ENCODE peak calls at places on chromosomes 5 and 9, in seven cellular contexts. Z, T, M, P, I, F and R are unnamed samples. For H3K4me1, the result is how much of the 10 kb centered on the place peaks cover.

GRCh38 chr9:114691046-114691955 is 9.3 kb upstream of the TEX48 start:
- DNase-seq in T (no peak), F (no peak), I (no peak), M (no peak), Z (peak), P (no peak), R (peak)

GRCh38 chr5:74316064-74316586 is 324.4 kb downstream of the ENC1 start:
- DNase-seq in Z (peak), M (peak), P (no peak), I (no peak), F (peak), T (peak), R (peak)

GRCh38 chr5:131423056-131423455 is 159.2 kb downstream of the CDC42SE2 start:
- DNase-seq in F (no peak), Z (peak), M (no peak), I (no peak), T (peak), P (no peak), R (peak)

GRCh38 chr9:17978773-17979172 is 399.9 kb downstream of the SH3GL2 start:
- DNase-seq in Z (no peak), F (no peak), T (no peak), I (no peak), M (no peak), P (no peak), R (no peak)

GRCh38 chr9:116405321-116405720 is 251.7 kb downstream of the PAPPA start:
- DNase-seq in I (no peak), T (no peak), M (no peak), F (no peak), Z (no peak), P (no peak), R (no peak)

GRCh38 chr5:88688981-88689661 is 193.9 kb downstream of the MEF2C start:
- DNase-seq in Z (no peak), M (peak), I (no peak), F (no peak), T (no peak), P (peak), R (no peak)

GRCh38 chr5:79935992-79936643 is 54.9 kb downstream of the MTX3 start:
- DNase-seq in M (no peak), P (no peak), I (no peak), T (peak), Z (peak), F (no peak), R (peak)

GRCh38 chr5:8842906-8843590 is 702.8 kb downstream of the SEMA5A start:
- DNase-seq in F (no peak), P (no peak), T (peak), M (no peak), I (no peak), Z (peak), R (peak)

GRCh38 chr5:123965626-123966025 is 453.6 kb downstream of the CSNK1G3 start:
- DNase-seq in F (no peak), M (no peak), Z (no peak), P (no peak), I (no peak), T (no peak), R (no peak)

GRCh38 chr9:84947412-84947972 is 278.0 kb downstream of the NTRK2 start:
- DNase-seq in T (no peak), M (no peak), F (peak), Z (no peak), P (no peak), I (no peak), R (no peak)

GRCh38 chr9:34993502-34994428 is 4.2 kb downstream of the DNAJB5 start:
- DNase-seq in T (peak), Z (peak), M (peak), F (no peak), P (no peak), I (no peak), R (peak)

GRCh38 chr5:139644001-139644456 is 4.1 kb upstream of the CXXC5 start:
- DNase-seq in T (no peak), P (no peak), F (no peak), I (no peak), Z (no peak), M (no peak), R (no peak)

GRCh38 chr5:142420521-142420920 is 95.7 kb upstream of the SPRY4 start:
- DNase-seq in F (no peak), P (no peak), I (no peak), M (no peak), T (no peak), Z (peak), R (no peak)

GRCh38 chr5:76082790-76083554 is at the start of gene SV2C:
- DNase-seq in Z (no peak), I (peak), F (no peak), T (peak), P (peak), M (peak), R (peak)

GRCh38 chr9:103483471-103484096 is 488.5 kb downstream of the CYLC2 start:
- DNase-seq in I (no peak), Z (no peak), P (no peak), F (no peak), T (no peak), M (no peak), R (no peak)

GRCh38 chr9:133598978-133599377 is 10.2 kb downstream of the FAM163B start:
- DNase-seq in M (no peak), I (no peak), P (no peak), Z (no peak), F (no peak), T (no peak), R (no peak)

GRCh38 chr9:21153688-21154608 is 12.3 kb upstream of the IFNW1 start:
- DNase-seq in Z (peak), P (no peak), M (peak), F (no peak), I (peak), T (peak), R (peak)
- H2BK5ac ChIP-seq in Z (no peak), P (no peak), M (no peak), F (no peak), I (no peak), T (no peak), R (no peak)

GRCh38 chr9:136222166-136222895 is 17.4 kb upstream of the LHX3 start:
- DNase-seq in M (no peak), Z (no peak), F (no peak), T (no peak), I (no peak), P (no peak), R (no peak)

GRCh38 chr9:136222896-136223266 is 18.0 kb upstream of the LHX3 start:
- DNase-seq in I (no peak), Z (no peak), M (no peak), T (no peak), P (no peak), F (no peak), R (no peak)

GRCh38 chr9:136225748-136226679 is 19.6 kb downstream of the QSOX2 start:
- DNase-seq in I (peak), M (peak), Z (peak), F (peak), T (peak), P (peak), R (peak)

GRCh38 chr9:136225366-136225747 is 20.3 kb downstream of the QSOX2 start:
- DNase-seq in P (no peak), M (no peak), F (no peak), I (no peak), T (no peak), Z (no peak), R (no peak)

DNA sequence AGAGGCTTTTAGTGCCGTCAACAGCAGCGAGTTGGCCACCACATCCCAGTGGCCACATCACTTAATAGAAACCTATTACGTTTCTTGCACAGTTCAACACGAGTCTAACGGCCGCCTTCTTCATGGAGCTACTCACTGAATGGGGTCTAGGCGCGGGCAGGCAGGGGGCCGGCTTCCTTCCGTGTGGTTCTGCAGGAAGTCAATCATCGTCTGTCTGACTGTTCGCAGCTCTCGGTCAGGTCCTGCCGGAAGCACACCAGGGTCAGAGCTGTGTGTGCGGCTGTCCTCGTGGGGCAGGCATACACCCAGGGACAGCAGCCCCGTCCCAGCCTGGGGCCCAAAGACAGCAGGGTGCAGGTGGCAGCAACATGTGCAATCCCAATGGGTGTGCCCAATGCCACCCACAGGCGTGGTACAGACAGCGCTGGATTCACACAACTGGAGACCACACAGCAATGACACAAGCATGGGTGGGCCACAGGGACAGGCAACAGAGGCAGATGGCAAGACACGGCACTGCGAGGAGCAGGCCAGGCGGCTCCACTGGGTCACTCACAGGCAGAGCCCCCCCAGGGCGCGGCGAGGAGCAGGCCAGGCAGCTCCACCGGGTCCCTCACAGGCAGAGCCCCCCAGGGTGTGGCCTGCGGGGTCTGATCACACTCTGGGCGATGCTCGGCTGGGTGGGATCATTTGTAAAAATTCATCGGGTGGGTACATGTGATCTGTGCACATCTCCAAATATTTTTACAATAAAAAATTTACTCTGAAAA is 19.1 kb upstream of the LHX3 start:
- DNase-seq in T (no peak), M (no peak), F (no peak), I (no peak), Z (no peak), P (no peak), R (no peak)
- H3K4me1 ChIP-seq in T (under half), M (under half), F (under half), I (under half), Z (under half), P (under half), R (under half)

GRCh38 chr9:72884521-72884920 is 68.3 kb downstream of the ALDH1A1 start:
- DNase-seq in I (no peak), Z (no peak), T (no peak), F (no peak), M (no peak), P (no peak), R (no peak)
- H2BK5ac ChIP-seq in I (no peak), Z (no peak), T (no peak), F (no peak), M (no peak), P (no peak), R (no peak)

GRCh38 chr9:136109351-136110081 is 9.2 kb downstream of the TMEM250 start:
- DNase-seq in T (peak), Z (peak), M (peak), I (no peak), F (peak), P (peak), R (peak)
- H3K4me1 ChIP-seq in T (under half), Z (under half), M (under half), I (under half), F (under half), P (under half), R (half or more)

DNA sequence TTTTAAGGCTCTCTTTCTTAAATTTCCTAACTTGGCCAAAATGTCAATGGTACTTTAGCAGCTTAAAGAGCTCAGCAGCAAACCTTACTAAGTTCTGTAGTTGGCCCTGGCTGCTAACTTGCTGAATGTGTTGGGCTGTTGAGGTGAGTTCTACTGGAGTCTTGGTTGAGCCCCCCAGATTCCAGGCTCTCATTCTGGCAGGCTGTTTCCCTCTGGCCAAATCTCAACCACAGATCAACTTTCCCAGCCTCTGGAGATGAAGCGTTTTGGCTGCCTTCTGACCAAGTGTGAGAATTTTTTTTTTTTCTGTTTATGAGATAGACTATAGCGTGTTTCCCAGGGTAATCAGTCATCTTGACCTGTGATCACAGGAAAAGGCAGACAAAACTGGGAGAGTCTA is 343.7 kb downstream of the EBF1 start:
- DNase-seq in M (no peak), F (no peak), T (no peak), P (no peak), Z (no peak), I (no peak), R (no peak)
- H2BK5ac ChIP-seq in M (no peak), F (no peak), T (no peak), P (no peak), Z (no peak), I (no peak), R (no peak)

GRCh38 chr9:130662099-130662926 is 2.1 kb upstream of the PRDM12 start:
- DNase-seq in M (peak), T (no peak), P (no peak), I (no peak), F (no peak), Z (no peak), R (no peak)
- H3K4me1 ChIP-seq in M (under half), T (under half), P (under half), I (under half), F (under half), Z (under half), R (under half)

GRCh38 chr9:93625000-93625399 is 48.6 kb downstream of the PHF2 start:
- DNase-seq in M (no peak), T (no peak), Z (peak), P (no peak), I (no peak), F (no peak), R (no peak)
- H2BK5ac ChIP-seq in M (no peak), T (no peak), Z (no peak), P (no peak), I (no peak), F (no peak), R (no peak)